ENCODE peak calls at places on chromosomes 16 and 17, in five cellular contexts. C is AG09309, Z is left ventricle myocardium inferior, M is bronchial epithelial cell, B is AG04450. R is an unnamed sample.

GRCh38 chr17:65523411-65523810 is 38.0 kb downstream of the AXIN2 start:
- DNase-seq in C (no peak), M (no peak), B (no peak), Z (no peak), R (no peak)

GRCh38 chr17:63275968-63276349 is 170.1 kb downstream of the CYB561 start:
- DNase-seq in C (peak; percentile 55), M (no peak), Z (no peak), B (no peak), R (no peak)

GRCh38 chr17:539766-540165 is 174.9 kb downstream of the VPS53 start:
- DNase-seq in Z (no peak), B (no peak), C (no peak), M (no peak), R (no peak)

GRCh38 chr17:8696951-8697745 is 47.5 kb downstream of the CCDC42 start:
- DNase-seq in M (no peak), C (no peak), B (peak; percentile 97), Z (no peak), R (no peak)

GRCh38 chr17:46944931-46945330 is 22.0 kb downstream of the GOSR2 start:
- DNase-seq in B (no peak), C (no peak), M (no peak), Z (no peak), R (peak; percentile 56)

GRCh38 chr17:50932584-50932901 is 66.4 kb upstream of the TOB1 start:
- DNase-seq in B (no peak), C (no peak), M (no peak), Z (no peak), R (no peak)

GRCh38 chr17:39781028-39781800 is 43.5 kb downstream of the GRB7 start:
- DNase-seq in Z (no peak), B (no peak), C (no peak), M (no peak), R (no peak)

GRCh38 chr16:84027607-84028006 is 15.0 kb downstream of the SLC38A8 start:
- DNase-seq in C (no peak), M (no peak), Z (no peak), B (no peak), R (no peak)

GRCh38 chr17:77127735-77128361 is 12.9 kb upstream of the SEC14L1 start:
- DNase-seq in Z (peak; percentile 81), B (no peak), M (no peak), C (no peak), R (no peak)

GRCh38 chr17:50924800-50925199 is 58.6 kb upstream of the TOB1 start:
- DNase-seq in C (no peak), B (no peak), M (no peak), Z (no peak), R (no peak)

GRCh38 chr17:69466905-69467630 is 52.6 kb downstream of the MAP2K6 start:
- DNase-seq in M (peak; percentile 30), B (no peak), Z (no peak), C (no peak), R (peak; percentile 29)

GRCh38 chr17:57534863-57535651 is 210.0 kb downstream of the CCDC182 start:
- DNase-seq in C (no peak), B (no peak), Z (no peak), M (no peak), R (no peak)

GRCh38 chr16:79598341-79599181 is 2.0 kb downstream of the MAF start:
- DNase-seq in B (no peak), Z (peak; percentile 62), C (no peak), M (peak; percentile 28), R (peak; percentile 60)
- TF ChIP-seq CTCF in B (no peak), Z (peak; percentile 51), C (no peak), M (peak; percentile 31), R (peak; percentile 12)

GRCh38 chr16:590875-591200 is 972 bp downstream of the RAB40C start:
- DNase-seq in C (no peak), B (no peak), M (no peak), Z (no peak), R (no peak)
- H3K4me3 ChIP-seq in C (peak overlapping the region; percentile 59), B (peak overlapping the region; percentile 88), M (peak overlapping the region; percentile 82), Z (peak overlapping the region; percentile 94), R (peak overlapping the region; percentile 88)

DNA sequence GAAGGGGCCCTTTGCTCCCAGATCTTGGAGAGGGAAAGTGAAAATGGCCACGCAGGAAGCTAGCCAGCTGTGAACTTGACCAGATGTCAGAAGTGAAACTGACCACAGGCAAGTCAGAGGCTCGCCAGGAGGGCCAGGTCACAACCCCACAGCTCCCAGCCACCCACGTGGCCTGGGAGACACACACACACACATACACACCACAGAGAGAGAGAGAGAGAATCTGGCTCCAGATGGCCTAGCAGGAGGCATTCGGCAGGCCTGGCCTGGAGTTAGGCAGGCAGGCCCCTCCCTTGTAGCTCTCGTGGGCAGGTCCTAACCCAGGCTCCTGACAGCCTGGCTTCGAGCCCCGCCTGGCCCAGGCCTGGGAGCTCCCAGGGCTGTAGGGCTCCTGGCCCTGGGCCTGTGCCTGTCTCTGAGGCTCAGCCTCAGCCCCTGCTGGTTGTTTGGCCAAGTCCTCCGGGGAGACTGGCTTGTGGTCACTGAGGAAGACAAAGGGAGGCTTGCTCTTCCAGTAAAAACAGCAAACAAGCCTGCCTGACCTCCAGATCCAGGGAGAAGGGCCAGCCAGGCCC is 20.2 kb downstream of the NGFR start:
- DNase-seq in M (peak; percentile 55), B (peak; percentile 89), C (peak; percentile 88), Z (peak; percentile 92), R (peak; percentile 61)
- TF ChIP-seq CTCF in M (no peak), B (peak; percentile 35), C (peak; percentile 33), Z (peak; percentile 63), R (no peak)

DNA sequence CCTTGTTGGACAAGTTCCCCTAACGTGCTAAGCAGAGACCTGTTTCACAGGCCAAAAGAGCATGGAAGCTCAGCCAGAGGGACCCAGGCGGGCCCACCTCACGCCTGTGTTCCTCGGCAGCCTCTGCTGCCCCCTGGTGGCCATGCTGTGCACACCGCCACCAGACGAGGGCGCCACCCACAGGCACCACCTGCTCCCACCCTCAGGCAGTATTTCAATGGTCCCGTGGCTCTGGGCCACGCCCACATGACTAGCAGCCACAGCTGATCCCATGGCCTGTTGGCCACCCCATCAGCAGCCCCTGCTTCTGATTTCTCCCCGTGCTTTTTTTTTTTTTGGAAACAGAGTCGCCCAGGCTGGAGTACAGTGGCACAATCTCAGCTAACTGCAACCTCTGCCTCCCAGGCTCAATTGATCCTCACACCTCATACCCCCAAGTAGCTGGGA is 18.9 kb downstream of the MPG start:
- DNase-seq in M (peak; percentile 78), B (no peak), C (no peak), Z (peak; percentile 88), R (peak; percentile 88)
- H3K4me3 ChIP-seq in M (no peak overlapping the region), B (no peak overlapping the region), C (no peak overlapping the region), Z (no peak overlapping the region), R (no peak overlapping the region)

GRCh38 chr17:18320301-18320700 is 5.2 kb downstream of the SMCR8 start:
- DNase-seq in C (no peak), B (no peak), M (no peak), Z (no peak), R (no peak)

GRCh38 chr17:18321309-18321708 is 6.2 kb downstream of the SMCR8 start:
- DNase-seq in B (no peak), M (peak; percentile 23), C (no peak), Z (no peak), R (peak; percentile 32)

GRCh38 chr17:18318771-18319450 is 3.8 kb downstream of the SMCR8 start:
- DNase-seq in Z (no peak), B (no peak), C (no peak), M (no peak), R (no peak)

GRCh38 chr17:18318122-18318521 is 3.0 kb downstream of the SMCR8 start:
- DNase-seq in M (no peak), Z (no peak), B (no peak), C (no peak), R (no peak)

DNA sequence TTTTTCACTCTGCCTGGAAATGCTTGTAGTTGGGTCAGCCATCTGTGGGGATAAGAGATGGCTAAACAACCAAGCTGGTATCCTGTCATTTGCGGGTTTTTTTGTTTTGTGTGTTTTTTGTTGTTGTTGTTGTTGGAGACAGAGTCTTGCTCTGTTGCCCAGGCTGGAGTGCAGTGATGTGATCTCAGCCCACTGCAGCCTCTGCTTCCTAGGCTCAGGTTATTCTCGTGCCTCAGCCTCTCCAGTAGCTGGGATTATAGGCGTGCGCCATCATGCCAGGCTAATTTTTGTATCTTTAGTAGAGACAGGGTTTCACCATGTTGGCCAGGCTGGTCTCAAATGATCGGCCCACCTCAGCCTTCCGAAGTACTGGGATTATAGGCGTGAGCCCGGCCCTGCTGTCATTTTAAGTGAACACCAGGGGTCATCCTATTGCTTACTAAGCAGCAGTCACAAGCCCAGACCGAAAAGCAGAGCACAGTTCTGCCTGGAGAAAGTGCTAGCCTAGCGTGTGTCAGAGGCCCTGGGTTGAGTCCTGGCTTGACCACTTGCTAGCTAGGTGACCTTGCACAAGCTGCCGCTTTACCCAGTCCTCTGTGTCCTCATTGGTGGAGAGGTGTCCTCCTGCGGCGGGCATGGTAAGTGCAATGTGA is 4.6 kb downstream of the SMCR8 start:
- DNase-seq in Z (no peak), M (peak; percentile 46), B (peak; percentile 34), C (peak; percentile 47), R (peak; percentile 67)
- TF ChIP-seq CTCF in Z (peak; percentile 58), M (peak; percentile 64), B (peak; percentile 59), C (peak; percentile 66), R (peak; percentile 56)

DNA sequence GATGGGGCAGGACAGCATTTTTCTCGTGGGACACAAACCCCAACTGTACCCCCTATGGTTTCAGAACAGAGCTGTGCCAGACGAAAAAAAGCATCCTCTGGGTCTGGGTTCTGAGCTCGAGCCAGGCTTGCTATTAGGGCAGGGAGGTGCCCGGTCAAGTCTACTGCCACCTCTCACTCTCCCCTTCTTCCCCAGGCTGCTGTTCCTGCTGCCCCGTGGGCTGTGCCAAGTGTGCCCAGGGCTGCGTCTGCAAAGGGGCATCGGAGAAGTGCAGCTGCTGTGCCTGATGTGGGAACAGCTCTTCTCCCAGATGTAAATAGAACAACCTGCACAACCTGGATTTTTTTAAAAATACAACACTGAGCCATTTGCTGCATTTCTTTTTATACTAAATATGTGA is 1.1 kb downstream of the MT1E start:
- DNase-seq in M (no peak), B (no peak), C (no peak), Z (no peak), R (no peak)
- H3K4me3 ChIP-seq in M (peak overlapping the region; percentile 70), B (peak overlapping the region; percentile 73), C (peak overlapping the region; percentile 81), Z (peak overlapping the region; percentile 80), R (peak overlapping the region; percentile 87)